ENCODE peak calls at places on chromosomes 3 and 15, in ten cellular contexts. Z is cardiac muscle cell, A is fibroblast of lung, C is right cardiac atrium, Y is stomach, U is A673, N is tibial artery, K is neural progenitor cell, P is PC-3, B is HCT116. X is an unnamed sample. For H3K9me3, the result is how much of the 10 kb centered on the place peaks cover.

GRCh38 chr3:4977001-4977888 is 2.0 kb upstream of the BHLHE40 start:
- DNase-seq in A (peak), P (peak), K (peak), B (no peak), Y (peak), Z (peak), C (peak), N (peak), U (no peak), X (peak)

GRCh38 chr3:165814380-165814779 is 22.8 kb downstream of the BCHE start:
- DNase-seq in C (no peak), B (no peak), K (no peak), N (no peak), Y (no peak), U (no peak), Z (peak), P (no peak), A (no peak), X (no peak)

GRCh38 chr3:10561162-10561561 is 55.8 kb upstream of the ATP2B2 start:
- DNase-seq in N (no peak), U (no peak), P (no peak), C (no peak), A (no peak), Y (no peak), Z (no peak), K (no peak), B (no peak), X (no peak)

GRCh38 chr3:7683431-7683830 is 818.2 kb upstream of the LMCD1 start:
- DNase-seq in Y (no peak), K (no peak), P (no peak), B (no peak), N (no peak), Z (peak), U (no peak), C (no peak), A (no peak), X (no peak)

GRCh38 chr3:43001094-43001553 is 22.0 kb downstream of the GASK1A start:
- DNase-seq in N (peak), P (peak), U (no peak), Z (peak), B (no peak), Y (peak), K (no peak), A (peak), C (peak), X (no peak)

GRCh38 chr3:189513281-189514151 is 117.7 kb upstream of the TP63 start:
- DNase-seq in Z (no peak), Y (no peak), N (no peak), P (peak), B (no peak), A (no peak), C (no peak), K (no peak), U (no peak), X (no peak)

GRCh38 chr3:171851685-171852084 is 8.5 kb downstream of the TMEM212 start:
- DNase-seq in P (peak), U (no peak), C (no peak), B (peak), K (no peak), N (no peak), A (peak), Y (no peak), Z (peak), X (no peak)

GRCh38 chr15:85642693-85643058 is 152.0 kb downstream of the KLHL25 start:
- DNase-seq in C (peak), N (peak), U (no peak), K (no peak), P (no peak), Z (peak), A (peak), B (no peak), Y (no peak), X (no peak)

GRCh38 chr3:16846373-16847078 is 38.2 kb upstream of the PLCL2 start:
- DNase-seq in C (no peak), U (no peak), N (no peak), P (no peak), K (no peak), A (no peak), Z (no peak), B (no peak), Y (no peak), X (no peak)

GRCh38 chr3:101454629-101455028 is 58.4 kb downstream of the SENP7 start:
- DNase-seq in P (no peak), K (no peak), U (no peak), Z (no peak), Y (no peak), A (no peak), C (no peak), N (no peak), B (no peak), X (no peak)

GRCh38 chr15:57440799-57441198 is 64.5 kb downstream of the CGNL1 start:
- DNase-seq in U (no peak), Y (no peak), K (no peak), Z (peak), C (no peak), B (no peak), P (no peak), A (peak), N (no peak), X (no peak)

GRCh38 chr3:143901105-143901504 is 52.8 kb upstream of the SLC9A9 start:
- DNase-seq in C (no peak), B (no peak), A (peak), P (peak), Z (peak), U (no peak), N (no peak), Y (no peak), K (no peak), X (no peak)

GRCh38 chr15:27714675-27715074 is 384.4 kb downstream of the OCA2 start:
- DNase-seq in C (no peak), U (no peak), Y (no peak), A (no peak), P (no peak), N (no peak), Z (no peak), B (no peak), K (no peak), X (no peak)

GRCh38 chr15:90349072-90349471 is 3.0 kb upstream of the ZNF774 start:
- DNase-seq in C (no peak), N (no peak), U (no peak), K (no peak), P (no peak), Z (no peak), Y (no peak), B (no peak), A (no peak), X (no peak)

GRCh38 chr3:2837893-2838292 is 272.3 kb downstream of the IL5RA start:
- DNase-seq in P (no peak), U (no peak), N (no peak), B (no peak), Y (no peak), K (no peak), C (no peak), A (no peak), Z (no peak), X (no peak)

GRCh38 chr3:15858547-15859506 is 61.0 kb upstream of the ANKRD28 start:
- DNase-seq in A (peak), U (peak), P (peak), B (no peak), Y (peak), N (peak), Z (peak), K (peak), C (peak), X (peak)

GRCh38 chr15:66461917-66462316 is 35.6 kb downstream of the SNAPC5 start:
- DNase-seq in Z (no peak), K (no peak), U (no peak), P (peak), Y (no peak), N (no peak), C (no peak), B (no peak), A (peak), X (no peak)

GRCh38 chr3:127524300-127524896 is 66.1 kb downstream of the TPRA1 start:
- DNase-seq in K (peak), B (no peak), N (no peak), Z (no peak), Y (no peak), U (no peak), P (no peak), C (no peak), A (no peak), X (no peak)

GRCh38 chr3:66353530-66353929 is 132.7 kb downstream of the SLC25A26 start:
- DNase-seq in Z (peak), N (no peak), C (no peak), K (no peak), U (no peak), P (no peak), Y (no peak), A (peak), B (no peak), X (no peak)

GRCh38 chr15:55526559-55527036 is 18.6 kb upstream of the DNAAF4 start:
- DNase-seq in C (no peak), K (peak), Y (no peak), N (no peak), P (peak), A (peak), U (peak), B (peak), Z (peak), X (no peak)

GRCh38 chr3:112056451-112056929 is 22.0 kb downstream of the TMPRSS7 start:
- DNase-seq in Z (peak), Y (peak), N (no peak), P (peak), B (no peak), A (peak), C (no peak), U (no peak), K (no peak), X (no peak)

GRCh38 chr15:49415638-49416037 is 7.4 kb upstream of the FGF7 start:
- DNase-seq in N (no peak), U (peak), K (no peak), P (peak), B (no peak), Y (no peak), C (no peak), Z (peak), A (peak), X (no peak)

GRCh38 chr3:129116482-129116946 is 5.1 kb downstream of the RAB43 start:
- DNase-seq in N (no peak), C (no peak), K (peak), A (no peak), B (no peak), Y (no peak), U (no peak), Z (peak), P (no peak), X (no peak)

GRCh38 chr3:129118745-129119144 is 2.9 kb downstream of the RAB43 start:
- DNase-seq in Y (no peak), A (no peak), K (no peak), N (no peak), B (no peak), Z (no peak), P (no peak), U (no peak), C (no peak), X (peak)

GRCh38 chr3:129114455-129114854 is 7.1 kb downstream of the RAB43 start:
- DNase-seq in P (no peak), N (no peak), U (no peak), A (no peak), Y (no peak), K (no peak), B (no peak), Z (no peak), C (no peak), X (no peak)

GRCh38 chr3:129119365-129120100 is 2.1 kb downstream of the RAB43 start:
- DNase-seq in A (no peak), N (no peak), B (no peak), Z (no peak), U (no peak), C (no peak), Y (peak), P (peak), K (no peak), X (peak)

GRCh38 chr3:129117134-129117533 is 4.5 kb downstream of the RAB43 start:
- DNase-seq in P (no peak), Y (no peak), U (no peak), K (no peak), Z (no peak), B (no peak), A (no peak), N (no peak), C (no peak), X (no peak)
- H3K4me3 ChIP-seq in P (no peak), Y (no peak), U (no peak), K (no peak), Z (no peak), B (no peak), A (no peak), N (no peak), C (no peak), X (no peak)

DNA sequence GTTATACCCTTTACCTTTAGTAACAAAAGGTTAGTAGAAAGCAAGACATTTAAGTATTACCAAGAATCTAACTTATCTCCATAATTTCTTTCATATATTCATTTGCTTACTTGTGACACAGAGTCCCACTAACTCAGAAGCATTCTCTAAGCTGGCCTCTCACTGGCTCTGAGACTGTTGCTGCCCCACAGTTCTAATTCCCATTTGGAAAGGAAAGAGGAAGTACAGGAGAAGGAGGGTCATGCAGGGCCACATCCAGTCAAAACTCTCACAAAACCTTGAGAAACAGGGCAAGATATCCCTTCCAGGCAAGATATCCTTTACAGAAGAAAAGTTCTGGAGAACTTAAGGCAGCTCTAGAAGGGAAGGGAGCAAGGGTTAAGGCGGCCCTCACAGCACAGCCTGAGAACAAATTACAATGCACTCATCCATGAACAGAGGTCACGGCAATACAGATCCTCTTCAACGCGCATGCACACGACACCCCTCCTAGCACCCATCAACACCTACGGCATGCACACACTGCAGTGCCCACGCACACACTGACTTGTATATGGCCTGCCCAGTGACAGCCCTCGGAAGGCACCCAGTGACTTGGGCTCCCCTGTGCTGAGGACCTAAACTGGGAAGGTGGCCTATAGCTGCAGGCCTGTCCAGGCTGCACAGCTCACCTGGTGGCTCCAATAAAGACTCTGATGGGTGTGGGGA is 13.0 kb upstream of the MYO5C start:
- DNase-seq in B (no peak), A (no peak), P (no peak), N (no peak), K (no peak), Z (no peak), C (no peak), U (no peak), Y (no peak), X (no peak)
- H3K9me3 ChIP-seq in B (under half), A (under half), P (under half), N (under half), K (under half), Z (under half), C (under half), U (under half), Y (under half), X (under half)

GRCh38 chr3:186361612-186362408 is at the start of gene DGKG:
- DNase-seq in U (peak), Z (peak), N (peak), C (peak), A (no peak), B (no peak), P (peak), K (peak), Y (peak), X (no peak)
- H3K4me3 ChIP-seq in U (no peak), Z (peak), N (peak), C (peak), A (peak), B (no peak), P (peak), K (peak), Y (peak), X (no peak)

GRCh38 chr3:27456554-27456953 is 27.6 kb downstream of the SLC4A7 start:
- DNase-seq in A (no peak), C (no peak), N (no peak), Z (peak), P (no peak), U (no peak), B (no peak), Y (no peak), K (no peak), X (no peak)
- H3K9me3 ChIP-seq in A (under half), C (under half), N (under half), Z (under half), P (under half), U (under half), B (under half), Y (under half), K (under half), X (under half)

DNA sequence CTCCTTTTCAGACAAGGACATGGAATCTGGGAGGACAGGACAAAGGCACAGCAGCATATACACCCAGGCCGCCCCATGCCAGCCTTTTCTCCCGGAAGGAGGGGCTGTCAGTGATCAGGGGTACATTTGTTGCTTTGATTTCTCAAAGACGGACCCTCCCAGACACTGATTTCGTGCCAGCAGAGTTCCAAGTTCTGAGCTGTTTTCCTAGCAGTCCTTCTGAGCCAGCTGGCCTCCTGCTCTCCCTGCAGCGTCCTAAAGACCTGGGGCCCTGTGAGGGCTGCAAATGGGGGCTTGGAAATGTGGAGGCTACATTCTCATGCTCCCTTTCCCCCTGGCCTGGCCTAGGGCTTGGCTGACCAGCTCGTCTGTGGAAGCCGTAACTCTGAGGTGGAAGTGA is 22.3 kb downstream of the CTSH start:
- DNase-seq in K (no peak), Z (no peak), C (no peak), U (no peak), B (no peak), N (no peak), A (no peak), Y (no peak), P (no peak), X (no peak)
- H3K4me3 ChIP-seq in K (no peak), Z (no peak), C (no peak), U (no peak), B (no peak), N (no peak), A (no peak), Y (no peak), P (no peak), X (no peak)